ENCODE peak calls at places on chromosomes 2 and 18, in nine cellular contexts. U is Peyer's patch; X is psoas muscle; R is sigmoid colon; D is transverse colon; Q is left ventricle myocardium inferior; T is GM23248; I is OCI-LY7; A is effector memory CD4-positive, alpha-beta T cell. J is an unnamed sample.
A peak's percentile ranks its signal among the peaks of the same experiment; 100 is the strongest.

GRCh38 chr2:192197387-192197786 is 2.7 kb upstream of the TMEFF2 start:
- DNase-seq in A (no peak), Q (no peak), I (no peak), R (no peak), U (no peak), X (no peak), D (no peak), T (peak; percentile 13), J (no peak)

GRCh38 chr2:85807756-85808155 is 54.0 kb downstream of the ATOH8 start:
- DNase-seq in R (peak; percentile 33), A (no peak), T (no peak), D (no peak), U (no peak), X (no peak), I (no peak), Q (no peak), J (no peak)

GRCh38 chr18:10953672-10954071 is 195.7 kb downstream of the PIEZO2 start:
- DNase-seq in D (peak; percentile 14), A (no peak), I (peak; percentile 91), Q (no peak), T (no peak), U (no peak), R (no peak), X (no peak), J (no peak)

GRCh38 chr2:70340921-70341765 is 39.3 kb upstream of the FAM136A start:
- DNase-seq in U (no peak), T (peak; percentile 67), D (peak; percentile 35), Q (no peak), R (no peak), A (peak; percentile 17), X (no peak), I (peak; percentile 53), J (peak; percentile 40)

GRCh38 chr18:45825258-45825744 is at the start of gene SIGLEC15:
- DNase-seq in A (no peak), Q (no peak), R (no peak), D (no peak), I (no peak), T (no peak), X (no peak), U (no peak), J (no peak)

GRCh38 chr2:230989731-230990130 is 6.2 kb upstream of the SPATA3 start:
- DNase-seq in X (no peak), D (no peak), A (no peak), R (no peak), Q (no peak), U (no peak), I (no peak), T (no peak), J (no peak)

GRCh38 chr2:109348645-109349554 is 219.9 kb downstream of the SH3RF3 start:
- DNase-seq in Q (no peak), A (peak; percentile 17), I (no peak), X (no peak), D (no peak), T (no peak), R (no peak), U (no peak), J (peak; percentile 88)

GRCh38 chr2:101360229-101360628 is 27.1 kb downstream of the CREG2 start:
- DNase-seq in U (no peak), X (no peak), Q (no peak), R (no peak), D (no peak), A (no peak), I (no peak), T (peak; percentile 14), J (no peak)

GRCh38 chr2:104004818-104005217 is 849.1 kb upstream of the POU3F3 start:
- DNase-seq in Q (no peak), X (no peak), I (no peak), D (no peak), R (no peak), U (no peak), T (no peak), A (no peak), J (no peak)

GRCh38 chr2:11829947-11830707 is 83.7 kb downstream of the LPIN1 start:
- DNase-seq in A (peak; percentile 14), R (peak; percentile 84), D (peak; percentile 50), I (peak; percentile 83), U (no peak), Q (peak; percentile 53), X (peak; percentile 75), T (peak; percentile 97), J (peak; percentile 14)

GRCh38 chr2:88481937-88482336 is 29.4 kb upstream of the FOXI3 start:
- DNase-seq in A (no peak), D (no peak), T (peak; percentile 37), Q (no peak), I (peak; percentile 7), U (no peak), R (no peak), X (no peak), J (no peak)

GRCh38 chr18:10785798-10786197 is 260.0 kb downstream of the NAPG start:
- DNase-seq in U (no peak), X (no peak), A (no peak), Q (no peak), T (no peak), R (no peak), D (no peak), I (no peak), J (no peak)

GRCh38 chr2:51534176-51534575 is 502.2 kb upstream of the NRXN1 start:
- DNase-seq in A (no peak), I (no peak), U (no peak), D (no peak), X (no peak), T (no peak), Q (no peak), R (no peak), J (no peak)

GRCh38 chr2:47528874-47529273 is 125.9 kb downstream of the MSH2 start:
- DNase-seq in A (no peak), I (no peak), D (no peak), Q (no peak), T (peak; percentile 50), X (no peak), U (no peak), R (no peak), J (no peak)

GRCh38 chr2:45567974-45568789 is 42.9 kb downstream of the SRBD1 start:
- DNase-seq in T (no peak), X (no peak), Q (no peak), R (no peak), A (no peak), D (no peak), U (no peak), I (peak; percentile 77), J (no peak)

GRCh38 chr2:45572979-45573378 is 38.1 kb downstream of the SRBD1 start:
- DNase-seq in T (no peak), I (no peak), R (no peak), D (no peak), U (no peak), Q (no peak), A (no peak), X (no peak), J (no peak)

GRCh38 chr2:45571940-45572339 is 39.1 kb downstream of the SRBD1 start:
- DNase-seq in T (no peak), D (no peak), R (no peak), Q (no peak), X (no peak), U (no peak), A (no peak), I (no peak), J (no peak)

GRCh38 chr2:45568935-45569334 is 42.1 kb downstream of the SRBD1 start:
- DNase-seq in I (no peak), R (no peak), A (no peak), U (no peak), Q (no peak), T (peak; percentile 19), D (no peak), X (no peak), J (no peak)

GRCh38 chr2:45570671-45571334 is 40.3 kb downstream of the SRBD1 start:
- DNase-seq in U (no peak), D (no peak), Q (no peak), I (no peak), A (no peak), X (no peak), T (peak; percentile 46), R (no peak), J (no peak)
- H3K4me1 ChIP-seq in U (no peaks in the 10 kb centered on the region), D (peaks cover 12% of the 10 kb centered on the region), Q (peaks cover 5% of the 10 kb centered on the region), I (peaks cover 16% of the 10 kb centered on the region), A (peaks cover 11% of the 10 kb centered on the region), X (no peaks in the 10 kb centered on the region), T (peaks cover 40% of the 10 kb centered on the region), R (no peaks in the 10 kb centered on the region), J (peaks cover 16% of the 10 kb centered on the region)

GRCh38 chr2:241619602-241620418 is 17.1 kb downstream of the THAP4 start:
- DNase-seq in Q (no peak), U (no peak), T (no peak), D (no peak), R (no peak), A (no peak), X (no peak), I (no peak), J (no peak)
- H3K4me1 ChIP-seq in Q (peaks cover 41% of the 10 kb centered on the region), U (no peaks in the 10 kb centered on the region), T (no peaks in the 10 kb centered on the region), D (no peaks in the 10 kb centered on the region), R (no peaks in the 10 kb centered on the region), A (peaks cover 11% of the 10 kb centered on the region), X (peaks cover 26% of the 10 kb centered on the region), I (peaks cover 22% of the 10 kb centered on the region), J (peaks cover 18% of the 10 kb centered on the region)

GRCh38 chr18:48933578-48934399 is 17.0 kb downstream of the SMAD7 start:
- DNase-seq in T (peak; percentile 41), A (no peak), I (no peak), X (no peak), U (no peak), Q (no peak), D (no peak), R (no peak), J (no peak)
- H3K4me1 ChIP-seq in T (peaks cover 92% of the 10 kb centered on the region), A (peaks cover 69% of the 10 kb centered on the region), I (peaks cover 90% of the 10 kb centered on the region), X (peaks cover 86% of the 10 kb centered on the region), U (peaks cover 32% of the 10 kb centered on the region), Q (peaks cover 98% of the 10 kb centered on the region), D (peaks cover 94% of the 10 kb centered on the region), R (no peaks in the 10 kb centered on the region), J (peaks cover 95% of the 10 kb centered on the region)

GRCh38 chr2:43269074-43269572 is 42.7 kb upstream of the ZFP36L2 start:
- DNase-seq in Q (peak; percentile 87), A (no peak), T (peak; percentile 99), I (no peak), D (peak; percentile 66), U (peak; percentile 63), X (peak; percentile 94), R (peak; percentile 94), J (no peak)

GRCh38 chr2:43265006-43265770 is 38.8 kb upstream of the ZFP36L2 start:
- DNase-seq in I (no peak), Q (peak; percentile 73), T (peak; percentile 4), A (no peak), D (no peak), U (no peak), R (peak; percentile 78), X (peak; percentile 79), J (no peak)

GRCh38 chr2:43268066-43268971 is 41.9 kb upstream of the ZFP36L2 start:
- DNase-seq in Q (no peak), D (no peak), I (no peak), T (peak; percentile 39), X (peak; percentile 58), R (peak; percentile 66), A (no peak), U (no peak), J (no peak)

GRCh38 chr2:43266692-43267091 is 40.3 kb upstream of the ZFP36L2 start:
- DNase-seq in U (no peak), Q (peak; percentile 67), I (no peak), T (peak; percentile 15), X (peak; percentile 77), A (no peak), R (peak; percentile 86), D (peak; percentile 43), J (no peak)

DNA sequence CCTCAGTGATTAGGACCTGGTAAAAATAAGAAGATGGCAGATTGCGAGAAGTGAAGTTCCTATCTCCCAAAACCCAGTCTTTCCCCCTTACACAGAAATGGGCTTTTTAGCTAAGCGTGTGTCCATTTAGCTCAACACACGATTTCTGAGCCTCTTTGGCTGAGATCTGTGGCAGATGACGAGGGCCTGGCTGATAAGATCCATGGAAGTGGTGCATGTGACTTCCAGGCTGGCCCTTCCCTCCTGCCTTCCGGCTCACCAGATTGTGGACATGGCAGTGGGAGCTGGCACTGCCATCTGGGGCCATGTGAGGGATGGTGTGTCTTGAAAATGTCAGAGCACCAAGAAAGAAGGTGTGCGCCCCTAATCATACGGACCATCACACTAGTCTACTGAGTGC is 41.0 kb upstream of the ZFP36L2 start:
- DNase-seq in X (no peak), T (no peak), A (no peak), Q (no peak), I (no peak), D (no peak), R (no peak), U (no peak), J (no peak)
- H3K4me1 ChIP-seq in X (peaks cover 12% of the 10 kb centered on the region), T (peaks cover 23% of the 10 kb centered on the region), A (no peaks in the 10 kb centered on the region), Q (peaks cover 67% of the 10 kb centered on the region), I (no peaks in the 10 kb centered on the region), D (peaks cover 22% of the 10 kb centered on the region), R (no peaks in the 10 kb centered on the region), U (no peaks in the 10 kb centered on the region), J (no peaks in the 10 kb centered on the region)

J was measured in CD4-positive, CD25-positive, alpha-beta regulatory T cell.